ENCODE peak calls at places on chromosomes 11 and 22, in five cellular contexts. C, R, F, N and M are unnamed samples.

GRCh38 chr11:6609502-6610015 is 2.5 kb downstream of the TAF10 start:
- DNase-seq in C (no peak), F (no peak), R (no peak), N (no peak), M (no peak)

GRCh38 chr22:45804986-45805325 is 133.3 kb downstream of the ATXN10 start:
- DNase-seq in F (peak; percentile 97), N (no peak), C (peak; percentile 94), R (no peak), M (peak; percentile 4)

GRCh38 chr11:118076754-118077281 is at the start of gene TMPRSS4:
- DNase-seq in R (no peak), F (no peak), N (no peak), C (peak; percentile 80), M (no peak)

GRCh38 chr11:64500176-64501013 is 90.6 kb upstream of the SLC22A12 start:
- DNase-seq in N (no peak), R (no peak), C (no peak), F (no peak), M (no peak)

GRCh38 chr11:13446444-13446843 is 16.6 kb downstream of the BTBD10 start:
- DNase-seq in F (peak; percentile 34), R (no peak), N (no peak), C (no peak), M (no peak)

GRCh38 chr11:60872124-60872951 is 5.0 kb downstream of the ZP1 start:
- DNase-seq in F (no peak), N (no peak), R (no peak), C (no peak), M (no peak)

GRCh38 chr11:47564933-47565339 is 463 bp upstream of the PTPMT1 start:
- DNase-seq in C (no peak), N (peak; percentile 19), F (no peak), R (no peak), M (no peak)

GRCh38 chr22:46770726-46771125 is 8.3 kb downstream of the TBC1D22A start:
- DNase-seq in C (no peak), R (no peak), F (no peak), N (peak; percentile 38), M (no peak)

GRCh38 chr22:27512283-27512761 is 289.2 kb downstream of the MN1 start:
- DNase-seq in R (no peak), C (no peak), F (peak; percentile 74), N (no peak), M (no peak)

GRCh38 chr22:41847300-41847699 is 14.4 kb downstream of the SREBF2 start:
- DNase-seq in C (no peak), N (no peak), R (no peak), F (no peak), M (no peak)

GRCh38 chr22:36194971-36195370 is 6.6 kb downstream of the APOL4 start:
- DNase-seq in C (peak; percentile 50), R (peak; percentile 35), F (peak; percentile 61), N (no peak), M (peak; percentile 40)

GRCh38 chr11:82733444-82734119 is at the start of gene FAM181B:
- DNase-seq in C (peak; percentile 21), N (peak; percentile 46), F (peak; percentile 23), R (peak; percentile 5), M (no peak)

GRCh38 chr22:19644314-19645223 is 69.7 kb upstream of the SEPTIN5 start:
- DNase-seq in F (no peak), R (no peak), C (no peak), N (no peak), M (no peak)

GRCh38 chr11:8082391-8083087 is 1.5 kb downstream of the TUB start:
- DNase-seq in C (no peak), R (no peak), N (no peak), F (no peak), M (no peak)